ENCODE peak calls at places on chromosomes 12 and 14, in eight cellular contexts. One of them, this sample, is unnamed. For H3K4me1, the result is how much of the 10 kb centered on the place peaks cover.

GRCh38 chr14:34035177-34035933 is 84.5 kb upstream of the EGLN3 start:
- DNase-seq in transverse colon: peak
- DNase-seq in tibial artery: no peak
- DNase-seq in MM.1S: no peak
- DNase-seq in pancreas: no peak
- DNase-seq in right cardiac atrium: peak
- DNase-seq in astrocyte: no peak
- DNase-seq in neural progenitor cell: no peak
- DNase-seq in this sample: no peak

GRCh38 chr14:39704581-39704980 is 272.3 kb upstream of the FBXO33 start:
- DNase-seq in transverse colon: no peak
- DNase-seq in tibial artery: no peak
- DNase-seq in MM.1S: no peak
- DNase-seq in pancreas: no peak
- DNase-seq in right cardiac atrium: no peak
- DNase-seq in astrocyte: no peak
- DNase-seq in neural progenitor cell: no peak
- DNase-seq in this sample: no peak

GRCh38 chr12:109797905-109798669 is 35.1 kb downstream of the TRPV4 start:
- DNase-seq in transverse colon: no peak
- DNase-seq in tibial artery: no peak
- DNase-seq in MM.1S: no peak
- DNase-seq in pancreas: no peak
- DNase-seq in right cardiac atrium: no peak
- DNase-seq in astrocyte: no peak
- DNase-seq in neural progenitor cell: peak
- DNase-seq in this sample: no peak

GRCh38 chr12:74365178-74365964 is 172.3 kb upstream of the ATXN7L3B start:
- DNase-seq in transverse colon: no peak
- DNase-seq in tibial artery: no peak
- DNase-seq in MM.1S: peak
- DNase-seq in pancreas: no peak
- DNase-seq in right cardiac atrium: no peak
- DNase-seq in astrocyte: peak
- DNase-seq in neural progenitor cell: peak
- DNase-seq in this sample: peak

GRCh38 chr12:89456565-89456964 is 68.0 kb downstream of the GALNT4 start:
- DNase-seq in transverse colon: no peak
- DNase-seq in tibial artery: no peak
- DNase-seq in MM.1S: no peak
- DNase-seq in pancreas: no peak
- DNase-seq in right cardiac atrium: no peak
- DNase-seq in astrocyte: no peak
- DNase-seq in neural progenitor cell: no peak
- DNase-seq in this sample: no peak

GRCh38 chr12:25788707-25789106 is 169.8 kb upstream of the RASSF8 start:
- DNase-seq in transverse colon: no peak
- DNase-seq in tibial artery: no peak
- DNase-seq in MM.1S: no peak
- DNase-seq in pancreas: no peak
- DNase-seq in right cardiac atrium: no peak
- DNase-seq in astrocyte: no peak
- DNase-seq in neural progenitor cell: no peak
- DNase-seq in this sample: no peak

GRCh38 chr12:109947511-109947910 is 47.4 kb downstream of the TCHP start:
- DNase-seq in transverse colon: no peak
- DNase-seq in tibial artery: no peak
- DNase-seq in MM.1S: no peak
- DNase-seq in pancreas: no peak
- DNase-seq in right cardiac atrium: no peak
- DNase-seq in astrocyte: peak
- DNase-seq in neural progenitor cell: no peak
- DNase-seq in this sample: no peak

GRCh38 chr12:106709068-106709511 is 65.4 kb upstream of the RIC8B start:
- DNase-seq in transverse colon: no peak
- DNase-seq in tibial artery: no peak
- DNase-seq in MM.1S: no peak
- DNase-seq in pancreas: no peak
- DNase-seq in right cardiac atrium: no peak
- DNase-seq in astrocyte: no peak
- DNase-seq in neural progenitor cell: no peak
- DNase-seq in this sample: no peak

GRCh38 chr14:60964901-60965300 is 16.0 kb downstream of the TRMT5 start:
- DNase-seq in transverse colon: no peak
- DNase-seq in tibial artery: no peak
- DNase-seq in MM.1S: no peak
- DNase-seq in pancreas: no peak
- DNase-seq in right cardiac atrium: no peak
- DNase-seq in astrocyte: no peak
- DNase-seq in neural progenitor cell: no peak
- DNase-seq in this sample: no peak

GRCh38 chr14:60968099-60968498 is 12.8 kb downstream of the TRMT5 start:
- DNase-seq in transverse colon: no peak
- DNase-seq in tibial artery: no peak
- DNase-seq in MM.1S: no peak
- DNase-seq in pancreas: no peak
- DNase-seq in right cardiac atrium: no peak
- DNase-seq in astrocyte: no peak
- DNase-seq in neural progenitor cell: no peak
- DNase-seq in this sample: no peak

GRCh38 chr14:60965402-60965801 is 15.5 kb downstream of the TRMT5 start:
- DNase-seq in transverse colon: no peak
- DNase-seq in tibial artery: no peak
- DNase-seq in MM.1S: no peak
- DNase-seq in pancreas: no peak
- DNase-seq in right cardiac atrium: no peak
- DNase-seq in astrocyte: peak
- DNase-seq in neural progenitor cell: no peak
- DNase-seq in this sample: no peak

GRCh38 chr14:60968671-60969070 is 12.2 kb downstream of the TRMT5 start:
- DNase-seq in transverse colon: no peak
- DNase-seq in tibial artery: no peak
- DNase-seq in MM.1S: no peak
- DNase-seq in pancreas: no peak
- DNase-seq in right cardiac atrium: no peak
- DNase-seq in astrocyte: no peak
- DNase-seq in neural progenitor cell: no peak
- DNase-seq in this sample: no peak

GRCh38 chr14:60963761-60964160 is 17.1 kb downstream of the TRMT5 start:
- DNase-seq in transverse colon: no peak
- DNase-seq in tibial artery: no peak
- DNase-seq in MM.1S: no peak
- DNase-seq in pancreas: no peak
- DNase-seq in right cardiac atrium: no peak
- DNase-seq in astrocyte: no peak
- DNase-seq in neural progenitor cell: peak
- DNase-seq in this sample: no peak
- H3K4me1 ChIP-seq in transverse colon: under half
- H3K4me1 ChIP-seq in tibial artery: under half
- H3K4me1 ChIP-seq in MM.1S: under half
- H3K4me1 ChIP-seq in pancreas: under half
- H3K4me1 ChIP-seq in right cardiac atrium: under half
- H3K4me1 ChIP-seq in astrocyte: under half
- H3K4me1 ChIP-seq in neural progenitor cell: under half
- H3K4me1 ChIP-seq in this sample: under half

GRCh38 chr14:90281261-90281660 is 24.9 kb downstream of the PSMC1 start:
- DNase-seq in transverse colon: no peak
- DNase-seq in tibial artery: no peak
- DNase-seq in MM.1S: no peak
- DNase-seq in pancreas: no peak
- DNase-seq in right cardiac atrium: no peak
- DNase-seq in astrocyte: peak
- DNase-seq in neural progenitor cell: no peak
- DNase-seq in this sample: no peak

GRCh38 chr14:90278199-90279175 is 22.1 kb downstream of the PSMC1 start:
- DNase-seq in transverse colon: no peak
- DNase-seq in tibial artery: no peak
- DNase-seq in MM.1S: no peak
- DNase-seq in pancreas: no peak
- DNase-seq in right cardiac atrium: no peak
- DNase-seq in astrocyte: no peak
- DNase-seq in neural progenitor cell: no peak
- DNase-seq in this sample: no peak

GRCh38 chr14:90280096-90280495 is 23.7 kb downstream of the PSMC1 start:
- DNase-seq in transverse colon: no peak
- DNase-seq in tibial artery: no peak
- DNase-seq in MM.1S: no peak
- DNase-seq in pancreas: no peak
- DNase-seq in right cardiac atrium: no peak
- DNase-seq in astrocyte: no peak
- DNase-seq in neural progenitor cell: no peak
- DNase-seq in this sample: no peak

GRCh38 chr14:90277581-90278198 is 21.3 kb downstream of the PSMC1 start:
- DNase-seq in transverse colon: no peak
- DNase-seq in tibial artery: no peak
- DNase-seq in MM.1S: no peak
- DNase-seq in pancreas: no peak
- DNase-seq in right cardiac atrium: no peak
- DNase-seq in astrocyte: no peak
- DNase-seq in neural progenitor cell: no peak
- DNase-seq in this sample: no peak

DNA sequence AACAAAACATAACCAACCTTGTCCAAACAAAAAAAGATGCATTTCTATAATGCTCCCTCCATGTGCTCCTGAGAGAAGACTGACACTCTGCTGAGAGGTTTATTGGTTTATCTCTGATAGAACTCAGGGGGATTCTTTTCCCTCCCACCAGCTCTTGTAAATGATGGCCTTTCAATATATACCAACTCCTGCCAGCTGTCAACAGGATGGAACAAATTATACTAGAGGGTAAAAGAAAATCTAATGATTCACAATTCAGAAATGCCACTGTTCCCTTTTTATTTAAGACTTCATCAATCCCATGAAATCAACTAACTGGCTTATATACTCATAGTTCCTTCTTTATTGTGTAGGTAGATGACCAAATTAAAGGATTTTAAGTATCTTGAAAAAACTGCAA is 25.4 kb downstream of the PSMC1 start:
- DNase-seq in transverse colon: no peak
- DNase-seq in tibial artery: no peak
- DNase-seq in MM.1S: no peak
- DNase-seq in pancreas: no peak
- DNase-seq in right cardiac atrium: no peak
- DNase-seq in astrocyte: peak
- DNase-seq in neural progenitor cell: no peak
- DNase-seq in this sample: no peak
- H3K27ac ChIP-seq in transverse colon: no peak
- H3K27ac ChIP-seq in tibial artery: peak
- H3K27ac ChIP-seq in MM.1S: no peak
- H3K27ac ChIP-seq in pancreas: no peak
- H3K27ac ChIP-seq in right cardiac atrium: no peak
- H3K27ac ChIP-seq in astrocyte: peak
- H3K27ac ChIP-seq in neural progenitor cell: no peak
- H3K27ac ChIP-seq in this sample: no peak

GRCh38 chr12:62787023-62787422 is 147.9 kb downstream of the PPM1H start:
- DNase-seq in transverse colon: no peak
- DNase-seq in tibial artery: no peak
- DNase-seq in MM.1S: no peak
- DNase-seq in pancreas: no peak
- DNase-seq in right cardiac atrium: no peak
- DNase-seq in astrocyte: no peak
- DNase-seq in neural progenitor cell: no peak
- DNase-seq in this sample: no peak

GRCh38 chr12:62787606-62788005 is 147.3 kb downstream of the PPM1H start:
- DNase-seq in transverse colon: no peak
- DNase-seq in tibial artery: no peak
- DNase-seq in MM.1S: no peak
- DNase-seq in pancreas: no peak
- DNase-seq in right cardiac atrium: no peak
- DNase-seq in astrocyte: no peak
- DNase-seq in neural progenitor cell: no peak
- DNase-seq in this sample: no peak

GRCh38 chr12:62784576-62784975 is 150.4 kb downstream of the PPM1H start:
- DNase-seq in transverse colon: no peak
- DNase-seq in tibial artery: no peak
- DNase-seq in MM.1S: no peak
- DNase-seq in pancreas: no peak
- DNase-seq in right cardiac atrium: no peak
- DNase-seq in astrocyte: peak
- DNase-seq in neural progenitor cell: no peak
- DNase-seq in this sample: no peak

GRCh38 chr12:62783881-62784280 is 151.1 kb downstream of the PPM1H start:
- DNase-seq in transverse colon: no peak
- DNase-seq in tibial artery: no peak
- DNase-seq in MM.1S: no peak
- DNase-seq in pancreas: no peak
- DNase-seq in right cardiac atrium: no peak
- DNase-seq in astrocyte: peak
- DNase-seq in neural progenitor cell: no peak
- DNase-seq in this sample: no peak

DNA sequence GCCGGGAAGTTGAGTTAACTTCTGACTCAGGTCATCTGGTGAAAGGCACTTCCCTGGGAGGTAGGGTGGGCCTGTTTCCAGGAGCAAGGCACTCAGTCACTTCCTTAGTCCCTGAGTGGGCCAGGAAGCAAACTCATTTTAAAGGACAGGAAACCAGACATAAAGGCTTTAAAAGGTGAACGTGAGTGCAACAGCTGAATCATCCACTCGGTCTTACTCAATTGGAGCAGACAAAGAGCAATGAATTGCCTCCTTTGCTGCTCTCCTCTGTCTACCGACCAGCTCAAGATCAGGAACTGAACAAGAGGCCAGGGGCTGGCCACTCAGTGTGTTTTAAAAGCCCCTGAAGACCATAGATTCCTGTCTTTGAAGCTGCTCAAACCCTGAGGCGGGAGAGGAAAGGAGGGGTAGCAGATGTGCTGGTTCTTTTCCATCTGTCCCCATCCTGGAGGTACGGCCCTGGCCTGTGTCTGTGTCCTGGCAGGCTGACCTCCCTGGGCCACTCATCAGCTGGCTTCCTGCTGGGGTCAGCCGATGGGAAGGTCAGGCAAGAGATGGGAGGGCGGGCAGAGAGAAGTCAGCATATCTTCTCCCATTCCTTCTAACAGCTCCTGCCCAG is 148.9 kb downstream of the PPM1H start:
- DNase-seq in transverse colon: no peak
- DNase-seq in tibial artery: no peak
- DNase-seq in MM.1S: no peak
- DNase-seq in pancreas: no peak
- DNase-seq in right cardiac atrium: no peak
- DNase-seq in astrocyte: peak
- DNase-seq in neural progenitor cell: no peak
- DNase-seq in this sample: peak
- H3K4me1 ChIP-seq in transverse colon: under half
- H3K4me1 ChIP-seq in tibial artery: under half
- H3K4me1 ChIP-seq in MM.1S: under half
- H3K4me1 ChIP-seq in pancreas: under half
- H3K4me1 ChIP-seq in right cardiac atrium: under half
- H3K4me1 ChIP-seq in astrocyte: under half
- H3K4me1 ChIP-seq in neural progenitor cell: under half
- H3K4me1 ChIP-seq in this sample: under half

GRCh38 chr12:24617471-24617870 is 331.4 kb downstream of the BCAT1 start:
- DNase-seq in transverse colon: no peak
- DNase-seq in tibial artery: no peak
- DNase-seq in MM.1S: no peak
- DNase-seq in pancreas: no peak
- DNase-seq in right cardiac atrium: no peak
- DNase-seq in astrocyte: peak
- DNase-seq in neural progenitor cell: no peak
- DNase-seq in this sample: no peak

DNA sequence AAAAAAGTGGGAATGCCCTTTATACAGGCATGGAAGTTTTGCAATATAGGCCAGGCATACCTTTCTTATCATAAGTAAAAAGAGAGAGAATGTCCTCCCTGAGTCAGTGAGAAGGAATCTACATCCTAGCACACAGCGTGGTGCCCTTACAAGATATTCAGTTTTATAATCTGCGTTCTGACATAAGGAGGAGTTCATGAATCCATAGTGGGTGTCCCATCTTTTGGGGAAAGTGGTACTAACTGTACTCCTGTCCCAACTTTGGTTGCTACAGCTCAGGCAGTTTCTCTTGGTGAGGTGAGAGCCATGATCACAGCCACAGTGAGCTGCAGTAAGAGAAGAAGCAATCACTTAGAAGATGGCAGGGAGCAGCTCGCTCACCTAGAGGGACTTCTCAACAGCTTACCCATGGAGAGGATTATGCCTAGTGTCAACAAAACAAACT is 332.9 kb downstream of the BCAT1 start:
- DNase-seq in transverse colon: no peak
- DNase-seq in tibial artery: no peak
- DNase-seq in MM.1S: no peak
- DNase-seq in pancreas: no peak
- DNase-seq in right cardiac atrium: no peak
- DNase-seq in astrocyte: peak
- DNase-seq in neural progenitor cell: no peak
- DNase-seq in this sample: no peak
- H3K27ac ChIP-seq in transverse colon: no peak
- H3K27ac ChIP-seq in tibial artery: no peak
- H3K27ac ChIP-seq in MM.1S: no peak
- H3K27ac ChIP-seq in pancreas: no peak
- H3K27ac ChIP-seq in right cardiac atrium: no peak
- H3K27ac ChIP-seq in astrocyte: no peak
- H3K27ac ChIP-seq in neural progenitor cell: no peak
- H3K27ac ChIP-seq in this sample: no peak

This sample was measured in CD4-positive, CD25-positive, alpha-beta regulatory T cell.